ENCODE peak calls at places on chromosomes 5 and 9, in ten cellular contexts. B is body of pancreas; I is NCI-H2081; J is transverse colon; C is LHCN-M2; X is fibroblast of lung; W is T-helper 17 cell; P is M059J; S is CD4-positive, alpha-beta memory T cell; O is NCI-H2171 treated with DMSO at 0.1 percent for 48 hours. M is an unnamed sample.

GRCh38 chr5:14039063-14039462 is 94.6 kb upstream of the DNAH5 start:
- DNase-seq in W (no peak), X (peak; percentile 80), J (no peak), B (no peak), P (peak; percentile 84), I (no peak), C (no peak), O (no peak), S (no peak), M (no peak)

GRCh38 chr9:757246-757881 is 84.1 kb upstream of the DMRT1 start:
- DNase-seq in X (peak; percentile 60), I (no peak), J (peak; percentile 23), O (peak; percentile 29), B (peak; percentile 46), S (peak; percentile 2), P (peak; percentile 75), C (peak; percentile 69), W (no peak), M (peak; percentile 28)

GRCh38 chr9:68851657-68852056 is 146.6 kb downstream of the PIP5K1B start:
- DNase-seq in O (no peak), X (peak; percentile 3), I (no peak), P (peak; percentile 2), S (no peak), B (no peak), W (no peak), J (no peak), C (peak; percentile 20), M (no peak)

GRCh38 chr9:78013924-78014323 is 17.7 kb downstream of the GNAQ start:
- DNase-seq in B (no peak), W (no peak), C (no peak), P (no peak), S (no peak), J (no peak), O (no peak), I (no peak), X (peak; percentile 39), M (no peak)

GRCh38 chr9:133955821-133956411 is 36.2 kb downstream of the VAV2 start:
- DNase-seq in X (peak; percentile 48), P (no peak), B (peak; percentile 63), C (no peak), W (no peak), J (peak; percentile 51), I (no peak), O (peak; percentile 76), S (no peak), M (no peak)

GRCh38 chr5:150116667-150117395 is 30.5 kb upstream of the CSF1R start:
- DNase-seq in W (no peak), B (no peak), C (no peak), P (peak; percentile 74), X (no peak), J (no peak), S (no peak), O (no peak), I (no peak), M (no peak)

GRCh38 chr5:80925940-80926339 is 34.2 kb upstream of the RASGRF2 start:
- DNase-seq in S (no peak), W (no peak), B (no peak), P (no peak), I (no peak), J (no peak), O (no peak), C (no peak), X (no peak), M (no peak)

GRCh38 chr9:129275626-129276247 is 97.7 kb upstream of the IER5L start:
- DNase-seq in I (no peak), J (no peak), B (no peak), P (peak; percentile 94), C (no peak), X (no peak), W (no peak), S (no peak), O (no peak), M (peak; percentile 5)

GRCh38 chr9:133274236-133275104 is 531 bp downstream of the ABO start:
- DNase-seq in B (no peak), W (no peak), I (no peak), P (no peak), X (no peak), J (no peak), C (no peak), O (no peak), S (no peak), M (no peak)

GRCh38 chr5:62206150-62206829 is 99.7 kb upstream of the KIF2A start:
- DNase-seq in O (no peak), B (no peak), C (no peak), S (no peak), X (no peak), J (no peak), I (no peak), P (peak; percentile 34), W (no peak), M (no peak)

GRCh38 chr9:18441245-18441644 is 32.7 kb upstream of the ADAMTSL1 start:
- DNase-seq in O (no peak), S (no peak), W (no peak), X (peak; percentile 52), P (no peak), I (no peak), B (no peak), C (no peak), J (no peak), M (no peak)

GRCh38 chr5:86756839-86757238 is 139.1 kb downstream of the COX7C start:
- DNase-seq in C (no peak), W (no peak), O (no peak), J (no peak), S (no peak), X (no peak), I (no peak), P (no peak), B (no peak), M (no peak)

GRCh38 chr9:124869466-124869985 is 7.6 kb downstream of the ARPC5L start:
- DNase-seq in B (peak; percentile 21), X (peak; percentile 20), C (peak; percentile 15), O (no peak), P (peak; percentile 43), W (peak; percentile 34), S (peak; percentile 49), I (no peak), J (peak; percentile 49), M (peak; percentile 88)

GRCh38 chr9:132986586-132986985 is 8.1 kb downstream of the GFI1B start:
- DNase-seq in B (no peak), S (no peak), I (no peak), X (peak; percentile 7), J (no peak), W (no peak), O (no peak), P (peak; percentile 21), C (no peak), M (no peak)

GRCh38 chr9:107481035-107481434 is 8.5 kb downstream of the KLF4 start:
- DNase-seq in S (no peak), P (peak; percentile 16), X (no peak), O (no peak), I (no peak), C (no peak), W (no peak), B (no peak), J (no peak), M (no peak)

GRCh38 chr9:132584616-132585560 is 2.5 kb downstream of the BARHL1 start:
- DNase-seq in O (no peak), I (no peak), J (no peak), P (peak; percentile 61), C (peak; percentile 30), X (peak; percentile 11), S (no peak), B (no peak), W (no peak), M (no peak)

GRCh38 chr5:123012321-123012720 is 24.2 kb downstream of the PPIC start:
- DNase-seq in W (no peak), I (no peak), P (no peak), S (no peak), C (no peak), B (no peak), J (no peak), O (no peak), X (no peak), M (no peak)

GRCh38 chr9:3696368-3696767 is 170.6 kb upstream of the RFX3 start:
- DNase-seq in P (no peak), I (no peak), B (no peak), C (no peak), X (no peak), W (no peak), S (no peak), O (no peak), J (no peak), M (no peak)

GRCh38 chr9:119283118-119283794 is 86.0 kb downstream of the BRINP1 start:
- DNase-seq in J (no peak), S (no peak), C (no peak), B (no peak), X (peak; percentile 90), I (no peak), O (peak; percentile 33), P (peak; percentile 20), W (no peak), M (no peak)

GRCh38 chr5:172821340-172821985 is 12.6 kb upstream of the ERGIC1 start:
- DNase-seq in J (no peak), X (no peak), I (no peak), B (no peak), W (no peak), S (no peak), O (no peak), P (no peak), C (no peak), M (no peak)

GRCh38 chr9:124306098-124306735 is 48.5 kb downstream of the NEK6 start:
- DNase-seq in C (peak; percentile 89), S (no peak), P (peak; percentile 91), O (peak; percentile 4), X (peak; percentile 93), B (no peak), W (no peak), J (no peak), I (no peak), M (peak; percentile 38)

GRCh38 chr5:20833081-20833627 is 845.2 kb upstream of the CDH18 start:
- DNase-seq in J (no peak), B (no peak), C (peak; percentile 5), W (no peak), P (no peak), I (no peak), S (no peak), O (no peak), X (no peak), M (no peak)

GRCh38 chr9:87075537-87075936 is 128.2 kb upstream of the GAS1 start:
- DNase-seq in X (no peak), B (no peak), O (no peak), I (no peak), S (no peak), P (no peak), C (no peak), W (no peak), J (no peak), M (no peak)

GRCh38 chr9:18499987-18500386 is 26.0 kb downstream of the ADAMTSL1 start:
- DNase-seq in O (no peak), C (no peak), W (no peak), I (no peak), J (no peak), B (no peak), S (no peak), X (peak; percentile 83), P (peak; percentile 59), M (no peak)

GRCh38 chr9:132268725-132269352 is 85.9 kb downstream of the SETX start:
- DNase-seq in X (peak; percentile 47), I (peak; percentile 58), O (peak; percentile 91), P (peak; percentile 62), C (peak; percentile 50), W (peak; percentile 48), B (peak; percentile 71), S (peak; percentile 62), J (peak; percentile 65), M (peak; percentile 47)

GRCh38 chr5:152092580-152092979 is 167.9 kb upstream of the GLRA1 start:
- DNase-seq in O (no peak), S (no peak), X (peak; percentile 4), B (no peak), C (peak; percentile 9), W (no peak), I (no peak), P (no peak), J (no peak), M (no peak)

GRCh38 chr9:81855538-81855937 is 72.7 kb upstream of the SPATA31D4 start:
- DNase-seq in S (no peak), I (no peak), J (no peak), C (peak; percentile 20), W (no peak), O (no peak), B (no peak), X (peak; percentile 79), P (peak; percentile 72), M (no peak)

GRCh38 chr5:106376522-106376921 is 1294.2 kb downstream of the EFNA5 start:
- DNase-seq in J (no peak), P (peak; percentile 93), I (no peak), S (no peak), C (peak; percentile 76), X (peak; percentile 88), W (no peak), B (no peak), O (no peak), M (no peak)

M was measured in upper lobe of left lung.